ENCODE peak calls at places on chromosome 12, in five cellular contexts. Z, B, Y, F and P are unnamed samples.

GRCh38 chr12:105355752-105356151 is 25.3 kb downstream of the C12orf75 start:
- DNase-seq in Z (no peak), B (no peak), Y (no peak), F (no peak), P (no peak)

GRCh38 chr12:52633383-52633782 is 15.0 kb upstream of the KRT73 start:
- DNase-seq in Z (no peak), B (peak), Y (no peak), F (no peak), P (peak)

GRCh38 chr12:27787559-27787958 is 7.5 kb upstream of the MANSC4 start:
- DNase-seq in Z (no peak), B (no peak), Y (no peak), F (no peak), P (no peak)

GRCh38 chr12:32217354-32218310 is 111.0 kb downstream of the BICD1 start:
- DNase-seq in Z (no peak), B (no peak), Y (no peak), F (no peak), P (no peak)

GRCh38 chr12:120711411-120711810 is 1.2 kb downstream of the UNC119B start:
- DNase-seq in Z (no peak), B (no peak), Y (no peak), F (no peak), P (no peak)

GRCh38 chr12:86249856-86250255 is 6.3 kb downstream of the MGAT4C start:
- DNase-seq in Z (no peak), B (no peak), Y (no peak), F (no peak), P (no peak)

GRCh38 chr12:121217761-121218160 is 7.8 kb downstream of the P2RX4 start:
- DNase-seq in Z (no peak), B (no peak), Y (no peak), F (no peak), P (no peak)

GRCh38 chr12:49950310-49951251 is at the start of gene AQP2:
- DNase-seq in Z (no peak), B (no peak), Y (no peak), F (no peak), P (no peak)

GRCh38 chr12:53561590-53561953 is 54.3 kb upstream of the NPFF start:
- DNase-seq in Z (no peak), B (no peak), Y (no peak), F (no peak), P (no peak)

GRCh38 chr12:112381421-112381897 is 772 bp downstream of the HECTD4 start:
- DNase-seq in Z (peak), B (no peak), Y (no peak), F (no peak), P (no peak)

GRCh38 chr12:108717243-108717642 is 14.1 kb downstream of the CORO1C start:
- DNase-seq in Z (no peak), B (no peak), Y (no peak), F (no peak), P (no peak)